ENCODE peak calls at places on chromosomes 5 and 9, in seven cellular contexts. One of them, this sample, is unnamed.

GRCh38 chr9:137984520-137985257 is 107.1 kb downstream of the CACNA1B start:
- DNase-seq in Panc1: no peak
- DNase-seq in effector memory CD4-positive, alpha-beta T cell: no peak
- DNase-seq in SK-N-SH: no peak
- DNase-seq in astrocyte: no peak
- DNase-seq in AG04450: no peak
- DNase-seq in fibroblast of lung: no peak
- DNase-seq in this sample: no peak

GRCh38 chr9:87004016-87004415 is 56.7 kb upstream of the GAS1 start:
- DNase-seq in fibroblast of lung: no peak
- DNase-seq in effector memory CD4-positive, alpha-beta T cell: no peak
- DNase-seq in Panc1: no peak
- DNase-seq in SK-N-SH: no peak
- DNase-seq in astrocyte: no peak
- DNase-seq in AG04450: no peak
- DNase-seq in this sample: no peak

GRCh38 chr9:14585730-14586473 is 107.3 kb downstream of the ZDHHC21 start:
- DNase-seq in Panc1: no peak
- DNase-seq in SK-N-SH: no peak
- DNase-seq in effector memory CD4-positive, alpha-beta T cell: no peak
- DNase-seq in fibroblast of lung: no peak
- DNase-seq in AG04450: no peak
- DNase-seq in astrocyte: no peak
- DNase-seq in this sample: no peak

GRCh38 chr5:109099081-109099480 is 310.7 kb downstream of the PJA2 start:
- DNase-seq in effector memory CD4-positive, alpha-beta T cell: no peak
- DNase-seq in astrocyte: no peak
- DNase-seq in Panc1: no peak
- DNase-seq in SK-N-SH: no peak
- DNase-seq in fibroblast of lung: peak
- DNase-seq in AG04450: no peak
- DNase-seq in this sample: no peak

GRCh38 chr9:131627326-131627845 is 82.1 kb downstream of the PRRT1B start:
- DNase-seq in SK-N-SH: no peak
- DNase-seq in Panc1: no peak
- DNase-seq in astrocyte: peak
- DNase-seq in AG04450: peak
- DNase-seq in effector memory CD4-positive, alpha-beta T cell: no peak
- DNase-seq in fibroblast of lung: peak
- DNase-seq in this sample: peak

GRCh38 chr5:42994285-42995151 is 45.6 kb downstream of the ANXA2R start:
- DNase-seq in fibroblast of lung: peak
- DNase-seq in effector memory CD4-positive, alpha-beta T cell: peak
- DNase-seq in astrocyte: peak
- DNase-seq in Panc1: no peak
- DNase-seq in SK-N-SH: peak
- DNase-seq in AG04450: peak
- DNase-seq in this sample: peak

GRCh38 chr9:134564431-134565170 is 77.0 kb upstream of the COL5A1 start:
- DNase-seq in SK-N-SH: no peak
- DNase-seq in effector memory CD4-positive, alpha-beta T cell: no peak
- DNase-seq in AG04450: peak
- DNase-seq in astrocyte: peak
- DNase-seq in fibroblast of lung: peak
- DNase-seq in Panc1: no peak
- DNase-seq in this sample: peak

GRCh38 chr5:59760798-59761348 is 132.7 kb downstream of the PDE4D start:
- DNase-seq in effector memory CD4-positive, alpha-beta T cell: no peak
- DNase-seq in SK-N-SH: no peak
- DNase-seq in AG04450: no peak
- DNase-seq in astrocyte: peak
- DNase-seq in fibroblast of lung: peak
- DNase-seq in Panc1: peak
- DNase-seq in this sample: peak

GRCh38 chr5:108607421-108607820 is 140.3 kb upstream of the FER start:
- DNase-seq in Panc1: no peak
- DNase-seq in fibroblast of lung: no peak
- DNase-seq in astrocyte: no peak
- DNase-seq in AG04450: no peak
- DNase-seq in SK-N-SH: peak
- DNase-seq in effector memory CD4-positive, alpha-beta T cell: no peak
- DNase-seq in this sample: no peak

GRCh38 chr5:57626703-57627102 is 144.1 kb upstream of the ACTBL2 start:
- DNase-seq in astrocyte: peak
- DNase-seq in SK-N-SH: no peak
- DNase-seq in fibroblast of lung: peak
- DNase-seq in effector memory CD4-positive, alpha-beta T cell: no peak
- DNase-seq in AG04450: no peak
- DNase-seq in Panc1: no peak
- DNase-seq in this sample: no peak

GRCh38 chr9:8474937-8475336 is 675.4 kb upstream of the DMAC1 start:
- DNase-seq in fibroblast of lung: no peak
- DNase-seq in astrocyte: no peak
- DNase-seq in AG04450: no peak
- DNase-seq in effector memory CD4-positive, alpha-beta T cell: no peak
- DNase-seq in SK-N-SH: no peak
- DNase-seq in Panc1: no peak
- DNase-seq in this sample: no peak

GRCh38 chr9:69004836-69005235 is 9.1 kb downstream of the PRKACG start:
- DNase-seq in Panc1: no peak
- DNase-seq in astrocyte: no peak
- DNase-seq in effector memory CD4-positive, alpha-beta T cell: no peak
- DNase-seq in SK-N-SH: no peak
- DNase-seq in AG04450: no peak
- DNase-seq in fibroblast of lung: no peak
- DNase-seq in this sample: no peak

GRCh38 chr5:131947445-131947844 is 2.0 kb upstream of the MEIKIN start:
- DNase-seq in SK-N-SH: no peak
- DNase-seq in fibroblast of lung: no peak
- DNase-seq in effector memory CD4-positive, alpha-beta T cell: no peak
- DNase-seq in astrocyte: no peak
- DNase-seq in AG04450: no peak
- DNase-seq in Panc1: no peak
- DNase-seq in this sample: no peak

GRCh38 chr5:94181940-94182339 is 436.5 kb downstream of the KIAA0825 start:
- DNase-seq in effector memory CD4-positive, alpha-beta T cell: no peak
- DNase-seq in fibroblast of lung: peak
- DNase-seq in AG04450: no peak
- DNase-seq in Panc1: peak
- DNase-seq in astrocyte: no peak
- DNase-seq in SK-N-SH: no peak
- DNase-seq in this sample: no peak

GRCh38 chr5:143338658-143339366 is 64.7 kb downstream of the NR3C1 start:
- DNase-seq in SK-N-SH: no peak
- DNase-seq in fibroblast of lung: peak
- DNase-seq in effector memory CD4-positive, alpha-beta T cell: no peak
- DNase-seq in Panc1: no peak
- DNase-seq in astrocyte: peak
- DNase-seq in AG04450: no peak
- DNase-seq in this sample: peak

GRCh38 chr9:92141144-92142129 is 26.2 kb upstream of the SPTLC1 start:
- DNase-seq in fibroblast of lung: peak
- DNase-seq in Panc1: no peak
- DNase-seq in effector memory CD4-positive, alpha-beta T cell: no peak
- DNase-seq in astrocyte: no peak
- DNase-seq in AG04450: no peak
- DNase-seq in SK-N-SH: peak
- DNase-seq in this sample: no peak

GRCh38 chr5:147743686-147744332 is 38.7 kb downstream of the JAKMIP2 start:
- DNase-seq in Panc1: no peak
- DNase-seq in AG04450: no peak
- DNase-seq in fibroblast of lung: peak
- DNase-seq in astrocyte: no peak
- DNase-seq in SK-N-SH: peak
- DNase-seq in effector memory CD4-positive, alpha-beta T cell: no peak
- DNase-seq in this sample: no peak

GRCh38 chr9:6197330-6197729 is 18.3 kb upstream of the IL33 start:
- DNase-seq in astrocyte: no peak
- DNase-seq in effector memory CD4-positive, alpha-beta T cell: no peak
- DNase-seq in fibroblast of lung: peak
- DNase-seq in SK-N-SH: no peak
- DNase-seq in Panc1: no peak
- DNase-seq in AG04450: no peak
- DNase-seq in this sample: peak

GRCh38 chr9:134126373-134126772 is 9.5 kb upstream of the WDR5 start:
- DNase-seq in fibroblast of lung: no peak
- DNase-seq in SK-N-SH: no peak
- DNase-seq in astrocyte: no peak
- DNase-seq in AG04450: no peak
- DNase-seq in effector memory CD4-positive, alpha-beta T cell: no peak
- DNase-seq in Panc1: no peak
- DNase-seq in this sample: no peak

GRCh38 chr5:106331415-106331814 is 1339.3 kb downstream of the EFNA5 start:
- DNase-seq in effector memory CD4-positive, alpha-beta T cell: no peak
- DNase-seq in Panc1: no peak
- DNase-seq in fibroblast of lung: peak
- DNase-seq in AG04450: peak
- DNase-seq in SK-N-SH: no peak
- DNase-seq in astrocyte: peak
- DNase-seq in this sample: peak

GRCh38 chr5:158736134-158736533 is 363.6 kb downstream of the EBF1 start:
- DNase-seq in AG04450: no peak
- DNase-seq in astrocyte: no peak
- DNase-seq in effector memory CD4-positive, alpha-beta T cell: no peak
- DNase-seq in Panc1: no peak
- DNase-seq in fibroblast of lung: no peak
- DNase-seq in SK-N-SH: no peak
- DNase-seq in this sample: no peak

DNA sequence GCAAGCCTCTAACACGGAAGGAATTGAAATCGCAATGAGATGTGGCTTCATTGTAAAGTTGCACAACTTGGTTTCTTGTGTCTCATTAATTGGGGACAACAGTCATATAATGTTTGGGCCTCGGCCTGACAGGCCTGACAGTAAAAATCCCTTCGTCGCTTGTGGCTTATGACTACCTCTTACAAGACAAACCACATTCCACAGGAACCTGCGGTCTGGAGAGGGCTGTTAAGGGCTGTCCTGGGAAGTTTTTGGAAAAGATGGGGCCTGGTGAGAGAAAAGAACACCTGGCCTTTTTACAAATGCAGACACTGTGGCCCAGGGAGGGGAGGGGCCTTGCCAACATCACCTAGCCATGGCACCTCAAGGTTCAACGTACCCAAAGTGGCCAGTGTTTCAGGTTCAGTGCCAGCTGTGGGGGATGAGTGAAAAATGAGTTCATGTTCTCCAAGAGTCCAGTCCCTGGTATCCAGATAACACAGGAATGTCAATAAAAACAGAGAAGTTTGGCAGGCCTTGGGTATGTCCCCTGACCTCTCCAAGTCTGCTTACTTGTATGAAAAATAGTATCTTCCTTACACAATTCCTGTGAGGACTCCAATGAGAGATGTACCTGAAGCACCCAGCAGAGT is 22.2 kb downstream of the SHB start:
- DNase-seq in SK-N-SH: no peak
- DNase-seq in fibroblast of lung: no peak
- DNase-seq in Panc1: no peak
- DNase-seq in AG04450: no peak
- DNase-seq in astrocyte: peak
- DNase-seq in effector memory CD4-positive, alpha-beta T cell: no peak
- DNase-seq in this sample: peak
- H3K27ac ChIP-seq in SK-N-SH: peak
- H3K27ac ChIP-seq in fibroblast of lung: peak
- H3K27ac ChIP-seq in Panc1: peak
- H3K27ac ChIP-seq in AG04450: peak
- H3K27ac ChIP-seq in astrocyte: peak
- H3K27ac ChIP-seq in effector memory CD4-positive, alpha-beta T cell: no peak
- H3K27ac ChIP-seq in this sample: peak

DNA sequence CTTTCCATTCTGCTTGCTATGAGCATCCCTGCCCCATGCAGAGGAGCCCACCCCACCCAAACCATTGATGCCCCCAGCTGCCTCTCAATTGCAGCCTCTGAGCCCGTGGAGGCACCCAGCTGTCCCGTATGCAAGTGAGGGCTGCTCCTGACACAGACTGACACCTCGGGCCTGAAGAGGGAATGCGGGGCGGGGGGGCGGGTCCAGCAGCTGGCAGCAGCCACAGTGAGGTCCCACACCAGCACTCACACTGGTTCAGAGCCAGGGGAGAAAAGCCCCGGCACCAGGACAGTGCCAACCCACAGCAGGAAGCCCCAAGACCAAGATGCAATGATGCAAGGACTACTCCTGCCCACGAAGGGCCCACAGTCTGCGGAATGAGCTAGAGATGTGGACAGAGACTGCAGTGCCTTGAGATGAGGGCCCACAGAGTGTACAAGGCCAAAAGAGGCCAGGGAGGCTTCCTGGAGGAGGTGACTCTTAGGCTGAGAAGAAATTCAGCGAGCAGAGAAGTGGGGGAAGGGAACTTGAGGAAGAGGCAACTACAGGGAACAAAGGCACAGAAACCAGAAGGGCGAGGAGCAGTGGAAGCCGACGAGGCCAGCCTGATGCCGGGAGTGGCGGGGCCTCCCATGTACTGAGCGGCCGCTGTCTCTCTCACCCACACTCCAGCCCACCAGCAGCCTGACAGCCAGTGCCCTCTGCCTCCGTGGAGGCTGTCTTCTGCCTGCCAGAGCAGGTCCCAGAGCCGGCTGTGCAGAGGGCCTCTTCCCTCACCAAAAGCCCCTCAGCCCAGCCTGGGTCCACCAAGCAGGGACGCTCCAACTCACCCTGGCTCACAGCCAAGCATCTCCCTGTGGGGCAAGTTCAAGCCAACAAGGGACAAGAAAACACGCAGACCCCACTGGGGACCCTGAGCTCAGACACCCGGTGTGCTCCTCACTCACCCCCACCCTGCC is 9.2 kb downstream of the EEIG1 start:
- DNase-seq in AG04450: no peak
- DNase-seq in astrocyte: no peak
- DNase-seq in effector memory CD4-positive, alpha-beta T cell: peak
- DNase-seq in Panc1: no peak
- DNase-seq in SK-N-SH: peak
- DNase-seq in fibroblast of lung: no peak
- DNase-seq in this sample: no peak
- H3K27ac ChIP-seq in AG04450: no peak
- H3K27ac ChIP-seq in astrocyte: no peak
- H3K27ac ChIP-seq in effector memory CD4-positive, alpha-beta T cell: peak
- H3K27ac ChIP-seq in Panc1: peak
- H3K27ac ChIP-seq in SK-N-SH: peak
- H3K27ac ChIP-seq in fibroblast of lung: no peak
- H3K27ac ChIP-seq in this sample: no peak

GRCh38 chr5:162496080-162496808 is 428.7 kb downstream of the GABRG2 start:
- DNase-seq in Panc1: no peak
- DNase-seq in effector memory CD4-positive, alpha-beta T cell: no peak
- DNase-seq in AG04450: no peak
- DNase-seq in fibroblast of lung: no peak
- DNase-seq in astrocyte: no peak
- DNase-seq in SK-N-SH: no peak
- DNase-seq in this sample: no peak
- H3K27ac ChIP-seq in Panc1: no peak
- H3K27ac ChIP-seq in effector memory CD4-positive, alpha-beta T cell: no peak
- H3K27ac ChIP-seq in AG04450: no peak
- H3K27ac ChIP-seq in fibroblast of lung: no peak
- H3K27ac ChIP-seq in astrocyte: no peak
- H3K27ac ChIP-seq in SK-N-SH: peak
- H3K27ac ChIP-seq in this sample: no peak

DNA sequence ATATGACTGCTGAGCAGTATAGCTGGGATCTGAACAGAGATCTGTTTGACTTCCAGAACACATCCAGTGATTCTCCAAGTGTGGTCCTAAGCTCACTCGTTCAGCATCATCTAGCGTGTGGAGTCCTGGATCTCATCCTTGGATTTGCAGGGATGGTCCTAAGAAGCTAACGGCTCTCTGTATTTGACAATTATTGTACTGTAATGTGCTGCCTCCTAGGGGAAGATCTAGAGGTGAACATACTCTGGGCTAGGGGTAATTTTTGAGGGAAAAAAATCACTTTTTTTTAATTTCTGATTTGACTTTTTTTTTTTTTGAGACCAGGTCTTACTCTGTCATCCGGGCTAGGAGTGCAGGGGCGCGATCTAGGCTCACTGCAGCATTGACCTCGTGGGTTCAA is 1.5 kb downstream of the SLC26A2 start:
- DNase-seq in astrocyte: peak
- DNase-seq in Panc1: peak
- DNase-seq in fibroblast of lung: peak
- DNase-seq in SK-N-SH: peak
- DNase-seq in effector memory CD4-positive, alpha-beta T cell: no peak
- DNase-seq in AG04450: no peak
- DNase-seq in this sample: peak
- H3K27ac ChIP-seq in astrocyte: no peak
- H3K27ac ChIP-seq in Panc1: peak
- H3K27ac ChIP-seq in fibroblast of lung: no peak
- H3K27ac ChIP-seq in SK-N-SH: no peak
- H3K27ac ChIP-seq in effector memory CD4-positive, alpha-beta T cell: no peak
- H3K27ac ChIP-seq in AG04450: no peak
- H3K27ac ChIP-seq in this sample: no peak

This sample was measured in brain microvascular endothelial cell.